ENCODE peak calls at places on chromosomes 16 and 17, in seven cellular contexts. X is foreskin fibroblast, R is lower lobe of right lung, Y is cardiac fibroblast, K is Caco-2, D is psoas muscle, I is fibroblast of lung. V is an unnamed sample.

GRCh38 chr16:5066511-5066910 is 755 bp upstream of the C16orf89 start:
- DNase-seq in X (no peak), R (no peak), D (no peak), K (no peak), I (no peak), Y (no peak), V (no peak)

GRCh38 chr17:4706121-4706520 is 2.2 kb upstream of the PELP1 start:
- DNase-seq in K (no peak), X (peak; percentile 80), D (no peak), R (no peak), I (peak; percentile 53), Y (peak; percentile 23), V (no peak)

GRCh38 chr16:4314532-4315184 is 1.2 kb upstream of the GLIS2 start:
- DNase-seq in Y (peak; percentile 57), R (no peak), I (peak; percentile 69), D (peak; percentile 61), X (peak; percentile 79), K (peak; percentile 66), V (no peak)

GRCh38 chr16:69040144-69040909 is 65.1 kb upstream of the HAS3 start:
- DNase-seq in K (no peak), I (peak; percentile 73), Y (peak; percentile 83), R (no peak), D (no peak), X (peak; percentile 72), V (no peak)

GRCh38 chr17:16262201-16262600 is 45.2 kb downstream of the PIGL start:
- DNase-seq in Y (no peak), X (no peak), R (no peak), D (no peak), I (peak; percentile 69), K (no peak), V (no peak)

GRCh38 chr17:10435096-10435495 is 13.3 kb upstream of the MYH8 start:
- DNase-seq in K (no peak), I (no peak), Y (no peak), X (no peak), R (no peak), D (no peak), V (no peak)

GRCh38 chr16:80896778-80897177 is 92.4 kb upstream of the CDYL2 start:
- DNase-seq in Y (no peak), K (no peak), R (no peak), I (no peak), X (no peak), D (no peak), V (peak; percentile 24)

GRCh38 chr16:3854740-3855139 is 25.8 kb downstream of the CREBBP start:
- DNase-seq in D (no peak), X (no peak), Y (peak; percentile 25), K (no peak), R (no peak), I (no peak), V (no peak)

GRCh38 chr17:2388705-2389099 is 12.2 kb downstream of the MNT start:
- DNase-seq in D (no peak), R (no peak), X (no peak), K (no peak), I (no peak), Y (no peak), V (no peak)

GRCh38 chr17:55430531-55431228 is 9.0 kb upstream of the MMD start:
- DNase-seq in D (no peak), R (no peak), X (peak; percentile 59), I (no peak), Y (no peak), K (no peak), V (no peak)

GRCh38 chr16:87145181-87146176 is 171.7 kb downstream of the C16orf95 start:
- DNase-seq in I (peak; percentile 96), D (no peak), R (no peak), Y (peak; percentile 94), X (no peak), K (no peak), V (no peak)

GRCh38 chr16:80751167-80751566 is 53.2 kb downstream of the CDYL2 start:
- DNase-seq in K (no peak), I (peak; percentile 76), R (no peak), D (no peak), Y (peak; percentile 70), X (peak; percentile 74), V (no peak)

GRCh38 chr17:7850118-7850504 is 4.8 kb upstream of the TMEM88 start:
- DNase-seq in D (no peak), I (no peak), K (no peak), Y (no peak), X (no peak), R (no peak), V (no peak)

GRCh38 chr17:44308865-44309264 is 464 bp downstream of the RUNDC3A start:
- DNase-seq in X (no peak), D (no peak), R (no peak), Y (no peak), I (no peak), K (no peak), V (no peak)

GRCh38 chr17:17538417-17539391 is 42.5 kb upstream of the RASD1 start:
- DNase-seq in X (peak; percentile 33), K (peak; percentile 92), R (no peak), Y (no peak), I (peak; percentile 33), D (peak; percentile 30), V (no peak)

GRCh38 chr16:70692130-70692470 is 6.2 kb upstream of the MTSS2 start:
- DNase-seq in K (no peak), I (no peak), D (no peak), R (no peak), Y (no peak), X (no peak), V (no peak)

GRCh38 chr17:63999680-64000531 is 1.8 kb downstream of the PRR29 start:
- DNase-seq in D (no peak), I (no peak), R (no peak), K (peak; percentile 24), X (no peak), Y (no peak), V (no peak)

GRCh38 chr16:9404811-9405210 is 313.4 kb downstream of the HAPSTR1 start:
- DNase-seq in I (no peak), X (no peak), K (no peak), R (no peak), D (no peak), Y (no peak), V (no peak)

GRCh38 chr16:67544844-67545664 is 16.4 kb downstream of the RIPOR1 start:
- DNase-seq in Y (no peak), I (no peak), R (peak; percentile 42), D (peak; percentile 47), K (no peak), X (no peak), V (peak; percentile 83)

GRCh38 chr17:2335726-2336214 is 487 bp downstream of the TSR1 start:
- DNase-seq in K (no peak), D (no peak), X (peak; percentile 21), R (no peak), Y (no peak), I (peak; percentile 36), V (no peak)

GRCh38 chr17:46126840-46127239 is 66.4 kb downstream of the KANSL1 start:
- DNase-seq in K (no peak), D (no peak), R (no peak), I (no peak), X (no peak), Y (no peak), V (no peak)

GRCh38 chr17:68491864-68492263 is 20.4 kb upstream of the PRKAR1A start:
- DNase-seq in D (peak; percentile 64), K (no peak), R (no peak), Y (no peak), I (no peak), X (peak; percentile 9), V (peak; percentile 68)

GRCh38 chr16:30068750-30069574 is 3.4 kb downstream of the ALDOA start:
- DNase-seq in X (peak; percentile 59), Y (peak; percentile 43), R (no peak), K (no peak), D (peak; percentile 59), I (no peak), V (no peak)

GRCh38 chr17:78273813-78274212 is 42.4 kb downstream of the TMEM235 start:
- DNase-seq in K (no peak), X (no peak), I (no peak), R (no peak), Y (no peak), D (no peak), V (no peak)

GRCh38 chr17:49086649-49087048 is 45.9 kb upstream of the B4GALNT2 start:
- DNase-seq in Y (no peak), X (no peak), D (no peak), I (no peak), K (no peak), R (no peak), V (no peak)

GRCh38 chr17:59897090-59897489 is 4.2 kb downstream of the RPS6KB1 start:
- DNase-seq in R (no peak), I (peak; percentile 21), Y (peak; percentile 50), K (no peak), D (no peak), X (peak; percentile 44), V (no peak)
- H3K4me3 ChIP-seq in R (no peak overlapping the region), I (no peak overlapping the region), Y (no peak overlapping the region), K (no peak overlapping the region), D (no peak overlapping the region), X (no peak overlapping the region), V (no peak overlapping the region)

DNA sequence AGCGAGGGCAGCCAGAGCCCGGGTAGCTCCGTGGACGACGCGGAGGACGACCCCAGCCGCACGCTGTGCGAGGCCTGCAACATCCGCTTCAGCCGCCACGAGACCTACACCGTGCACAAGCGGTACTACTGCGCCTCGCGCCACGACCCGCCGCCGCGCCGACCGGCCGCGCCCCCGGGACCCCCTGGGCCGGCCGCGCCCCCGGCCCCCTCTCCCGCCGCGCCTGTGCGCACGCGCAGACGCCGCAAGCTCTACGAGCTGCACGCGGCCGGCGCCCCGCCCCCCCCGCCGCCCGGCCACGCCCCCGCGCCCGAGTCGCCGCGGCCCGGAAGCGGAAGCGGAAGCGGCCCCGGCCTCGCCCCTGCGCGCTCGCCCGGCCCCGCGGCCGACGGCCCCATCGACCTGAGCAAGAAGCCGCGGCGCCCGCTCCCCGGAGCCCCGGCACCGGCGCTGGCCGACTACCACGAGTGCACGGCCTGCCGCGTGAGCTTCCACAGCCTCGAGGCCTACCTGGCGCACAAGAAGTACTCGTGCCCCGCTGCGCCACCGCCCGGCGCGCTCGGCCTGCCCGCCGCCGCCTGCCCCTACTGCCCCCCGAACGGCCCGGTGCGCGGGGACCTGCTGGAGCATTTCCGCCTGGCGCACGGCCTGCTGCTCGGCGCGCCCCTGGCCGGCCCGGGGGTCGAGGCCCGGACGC is 36.1 kb upstream of the ZC3H18 start:
- DNase-seq in Y (peak; percentile 58), K (no peak), R (peak; percentile 85), X (peak; percentile 85), D (peak; percentile 90), I (peak; percentile 48), V (peak; percentile 93)
- TF ChIP-seq CTCF in Y (no peak), K (no peak), R (no peak), X (no peak), D (no peak), I (no peak), V (no peak)

GRCh38 chr17:39679521-39680192 is 8.2 kb downstream of the PGAP3 start:
- DNase-seq in K (no peak), I (no peak), Y (no peak), D (peak; percentile 36), R (no peak), X (no peak), V (no peak)
- H3K4me3 ChIP-seq in K (no peak overlapping the region), I (no peak overlapping the region), Y (no peak overlapping the region), D (no peak overlapping the region), R (no peak overlapping the region), X (no peak overlapping the region), V (no peak overlapping the region)

GRCh38 chr17:80970044-80970761 is 21.4 kb upstream of the CHMP6 start:
- DNase-seq in Y (no peak), D (peak; percentile 80), K (peak; percentile 63), X (peak; percentile 56), R (peak; percentile 51), I (no peak), V (no peak)
- TF ChIP-seq CTCF in Y (peak; percentile 58), D (peak; percentile 54), K (peak; percentile 59), X (peak; percentile 41), R (no peak), I (peak; percentile 45), V (no peak)

GRCh38 chr17:19513897-19514488 is 19.7 kb upstream of the SLC47A1 start:
- DNase-seq in D (peak; percentile 72), I (peak; percentile 48), R (peak; percentile 65), X (peak; percentile 84), K (peak; percentile 69), Y (peak; percentile 78), V (peak; percentile 93)
- H3K4me3 ChIP-seq in D (peak overlapping the region; percentile 5), I (no peak overlapping the region), R (no peak overlapping the region), X (no peak overlapping the region), K (no peak overlapping the region), Y (no peak overlapping the region), V (no peak overlapping the region)

V was measured in lower leg skin.